ENCODE peak calls at places on chromosomes 6 and 20, in six cellular contexts. X is amniotic stem cell, K is AG20443, O is H54, T is activated T-helper 1 cell treated with Interleukin-2 at 50 U/mL for 16 hours, D is ascending aorta. V is an unnamed sample.

GRCh38 chr6:84926756-84927155 is 162.4 kb upstream of the TBX18 start:
- DNase-seq in K (no peak), T (no peak), D (no peak), O (no peak), X (no peak), V (no peak)

GRCh38 chr6:111781055-111781708 is 92.1 kb downstream of the FYN start:
- DNase-seq in T (no peak), K (peak; percentile 48), D (no peak), X (no peak), O (no peak), V (no peak)

GRCh38 chr6:70706491-70707123 is 38.9 kb downstream of the SMAP1 start:
- DNase-seq in T (no peak), O (no peak), D (no peak), X (peak; percentile 45), K (peak; percentile 17), V (no peak)

GRCh38 chr6:157769776-157770430 is 53.1 kb upstream of the SNX9 start:
- DNase-seq in K (no peak), T (no peak), O (no peak), D (no peak), X (no peak), V (no peak)

GRCh38 chr6:14975124-14975815 is 270.6 kb upstream of the JARID2 start:
- DNase-seq in X (no peak), T (no peak), D (no peak), O (no peak), K (no peak), V (no peak)

GRCh38 chr20:53934421-53935352 is 135.7 kb downstream of the BCAS1 start:
- DNase-seq in T (no peak), D (no peak), O (no peak), K (peak; percentile 79), X (peak; percentile 53), V (no peak)

GRCh38 chr6:50305660-50306059 is 255.9 kb upstream of the DEFB112 start:
- DNase-seq in K (no peak), O (no peak), D (no peak), T (no peak), X (no peak), V (no peak)

GRCh38 chr6:99588618-99589289 is 17.9 kb upstream of the PRDM13 start:
- DNase-seq in X (peak; percentile 12), O (no peak), K (peak; percentile 80), T (peak; percentile 47), D (no peak), V (no peak)

GRCh38 chr6:4354181-4354580 is 218.8 kb upstream of the ECI2 start:
- DNase-seq in K (no peak), D (no peak), O (no peak), X (no peak), T (no peak), V (no peak)